ENCODE peak calls at places on chromosomes 1 and 21, in ten cellular contexts. One of them, this sample, is unnamed.

GRCh38 chr1:97581614-97582051 is 339.2 kb downstream of the DPYD start:
- DNase-seq in thyroid gland: no peak
- DNase-seq in endothelial cell of umbilical vein: no peak
- DNase-seq in lower leg skin: no peak
- DNase-seq in tibial nerve: no peak
- DNase-seq in ovary: no peak
- DNase-seq in stomach: no peak
- DNase-seq in IMR-90: peak; percentile 45
- DNase-seq in A549: no peak
- DNase-seq in HCT116: no peak
- DNase-seq in this sample: no peak

GRCh38 chr1:201561604-201562003 is 22.7 kb downstream of the NAV1 start:
- DNase-seq in thyroid gland: no peak
- DNase-seq in endothelial cell of umbilical vein: no peak
- DNase-seq in lower leg skin: no peak
- DNase-seq in tibial nerve: no peak
- DNase-seq in ovary: no peak
- DNase-seq in stomach: no peak
- DNase-seq in IMR-90: no peak
- DNase-seq in A549: no peak
- DNase-seq in HCT116: no peak
- DNase-seq in this sample: no peak

GRCh38 chr1:108708726-108709660 is 3.7 kb upstream of the FNDC7 start:
- DNase-seq in thyroid gland: peak; percentile 13
- DNase-seq in endothelial cell of umbilical vein: no peak
- DNase-seq in lower leg skin: no peak
- DNase-seq in tibial nerve: no peak
- DNase-seq in ovary: no peak
- DNase-seq in stomach: no peak
- DNase-seq in IMR-90: no peak
- DNase-seq in A549: peak; percentile 12
- DNase-seq in HCT116: no peak
- DNase-seq in this sample: no peak

GRCh38 chr1:70764747-70765146 is 282.9 kb downstream of the PTGER3 start:
- DNase-seq in thyroid gland: no peak
- DNase-seq in endothelial cell of umbilical vein: no peak
- DNase-seq in lower leg skin: no peak
- DNase-seq in tibial nerve: no peak
- DNase-seq in ovary: no peak
- DNase-seq in stomach: no peak
- DNase-seq in IMR-90: no peak
- DNase-seq in A549: no peak
- DNase-seq in HCT116: no peak
- DNase-seq in this sample: no peak

GRCh38 chr1:204493145-204493881 is 1.3 kb downstream of the PIK3C2B start:
- DNase-seq in thyroid gland: peak; percentile 68
- DNase-seq in endothelial cell of umbilical vein: no peak
- DNase-seq in lower leg skin: peak; percentile 85
- DNase-seq in tibial nerve: peak; percentile 46
- DNase-seq in ovary: peak; percentile 64
- DNase-seq in stomach: peak; percentile 91
- DNase-seq in IMR-90: peak; percentile 33
- DNase-seq in A549: peak; percentile 48
- DNase-seq in HCT116: no peak
- DNase-seq in this sample: no peak

GRCh38 chr1:50833216-50833615 is 126.9 kb downstream of the FAF1 start:
- DNase-seq in thyroid gland: no peak
- DNase-seq in endothelial cell of umbilical vein: no peak
- DNase-seq in lower leg skin: no peak
- DNase-seq in tibial nerve: no peak
- DNase-seq in ovary: no peak
- DNase-seq in stomach: no peak
- DNase-seq in IMR-90: no peak
- DNase-seq in A549: no peak
- DNase-seq in HCT116: no peak
- DNase-seq in this sample: no peak

GRCh38 chr1:172452536-172453159 is 8.8 kb upstream of the PIGC start:
- DNase-seq in thyroid gland: no peak
- DNase-seq in endothelial cell of umbilical vein: no peak
- DNase-seq in lower leg skin: no peak
- DNase-seq in tibial nerve: no peak
- DNase-seq in ovary: no peak
- DNase-seq in stomach: no peak
- DNase-seq in IMR-90: no peak
- DNase-seq in A549: no peak
- DNase-seq in HCT116: no peak
- DNase-seq in this sample: no peak

GRCh38 chr1:43930168-43930948 is 3.2 kb upstream of the ARTN start:
- DNase-seq in thyroid gland: no peak
- DNase-seq in endothelial cell of umbilical vein: no peak
- DNase-seq in lower leg skin: no peak
- DNase-seq in tibial nerve: no peak
- DNase-seq in ovary: no peak
- DNase-seq in stomach: no peak
- DNase-seq in IMR-90: no peak
- DNase-seq in A549: no peak
- DNase-seq in HCT116: peak; percentile 49
- DNase-seq in this sample: no peak

GRCh38 chr1:76202670-76203069 is 128.1 kb downstream of the ST6GALNAC3 start:
- DNase-seq in thyroid gland: no peak
- DNase-seq in endothelial cell of umbilical vein: no peak
- DNase-seq in lower leg skin: no peak
- DNase-seq in tibial nerve: no peak
- DNase-seq in ovary: no peak
- DNase-seq in stomach: no peak
- DNase-seq in IMR-90: no peak
- DNase-seq in A549: no peak
- DNase-seq in HCT116: no peak
- DNase-seq in this sample: no peak

GRCh38 chr1:164950453-164951052 is 391.6 kb downstream of the PBX1 start:
- DNase-seq in thyroid gland: no peak
- DNase-seq in endothelial cell of umbilical vein: no peak
- DNase-seq in lower leg skin: no peak
- DNase-seq in tibial nerve: no peak
- DNase-seq in ovary: no peak
- DNase-seq in stomach: no peak
- DNase-seq in IMR-90: no peak
- DNase-seq in A549: no peak
- DNase-seq in HCT116: no peak
- DNase-seq in this sample: no peak

GRCh38 chr1:203477748-203478147 is 2.1 kb downstream of the PRELP start:
- DNase-seq in thyroid gland: no peak
- DNase-seq in endothelial cell of umbilical vein: no peak
- DNase-seq in lower leg skin: no peak
- DNase-seq in tibial nerve: no peak
- DNase-seq in ovary: no peak
- DNase-seq in stomach: no peak
- DNase-seq in IMR-90: no peak
- DNase-seq in A549: no peak
- DNase-seq in HCT116: no peak
- DNase-seq in this sample: no peak

GRCh38 chr1:243814718-243815117 is 35.3 kb downstream of the AKT3 start:
- DNase-seq in thyroid gland: no peak
- DNase-seq in endothelial cell of umbilical vein: no peak
- DNase-seq in lower leg skin: no peak
- DNase-seq in tibial nerve: no peak
- DNase-seq in ovary: no peak
- DNase-seq in stomach: no peak
- DNase-seq in IMR-90: no peak
- DNase-seq in A549: no peak
- DNase-seq in HCT116: no peak
- DNase-seq in this sample: no peak

GRCh38 chr1:9121891-9122409 is 7.0 kb downstream of the GPR157 start:
- DNase-seq in thyroid gland: peak; percentile 38
- DNase-seq in endothelial cell of umbilical vein: no peak
- DNase-seq in lower leg skin: no peak
- DNase-seq in tibial nerve: no peak
- DNase-seq in ovary: no peak
- DNase-seq in stomach: no peak
- DNase-seq in IMR-90: no peak
- DNase-seq in A549: no peak
- DNase-seq in HCT116: no peak
- DNase-seq in this sample: no peak

GRCh38 chr1:67110352-67110751 is 24.4 kb downstream of the C1orf141 start:
- DNase-seq in thyroid gland: no peak
- DNase-seq in endothelial cell of umbilical vein: no peak
- DNase-seq in lower leg skin: no peak
- DNase-seq in tibial nerve: no peak
- DNase-seq in ovary: no peak
- DNase-seq in stomach: no peak
- DNase-seq in IMR-90: no peak
- DNase-seq in A549: no peak
- DNase-seq in HCT116: no peak
- DNase-seq in this sample: no peak

GRCh38 chr1:230068952-230069684 is 2.1 kb downstream of the GALNT2 start:
- DNase-seq in thyroid gland: peak; percentile 58
- DNase-seq in endothelial cell of umbilical vein: no peak
- DNase-seq in lower leg skin: no peak
- DNase-seq in tibial nerve: no peak
- DNase-seq in ovary: no peak
- DNase-seq in stomach: peak; percentile 43
- DNase-seq in IMR-90: no peak
- DNase-seq in A549: no peak
- DNase-seq in HCT116: no peak
- DNase-seq in this sample: no peak

GRCh38 chr1:183246436-183246835 is 60.4 kb downstream of the LAMC2 start:
- DNase-seq in thyroid gland: no peak
- DNase-seq in endothelial cell of umbilical vein: no peak
- DNase-seq in lower leg skin: no peak
- DNase-seq in tibial nerve: no peak
- DNase-seq in ovary: no peak
- DNase-seq in stomach: no peak
- DNase-seq in IMR-90: no peak
- DNase-seq in A549: no peak
- DNase-seq in HCT116: no peak
- DNase-seq in this sample: no peak

GRCh38 chr1:36822648-36823047 is 211.7 kb downstream of the GRIK3 start:
- DNase-seq in thyroid gland: no peak
- DNase-seq in endothelial cell of umbilical vein: no peak
- DNase-seq in lower leg skin: no peak
- DNase-seq in tibial nerve: no peak
- DNase-seq in ovary: no peak
- DNase-seq in stomach: no peak
- DNase-seq in IMR-90: no peak
- DNase-seq in A549: no peak
- DNase-seq in HCT116: no peak
- DNase-seq in this sample: no peak

GRCh38 chr1:162587347-162587746 is 25.8 kb downstream of the UAP1 start:
- DNase-seq in thyroid gland: peak; percentile 3
- DNase-seq in endothelial cell of umbilical vein: no peak
- DNase-seq in lower leg skin: no peak
- DNase-seq in tibial nerve: no peak
- DNase-seq in ovary: no peak
- DNase-seq in stomach: peak; percentile 64
- DNase-seq in IMR-90: no peak
- DNase-seq in A549: no peak
- DNase-seq in HCT116: no peak
- DNase-seq in this sample: no peak

GRCh38 chr21:45981641-45982255 is at the start of gene COL6A1:
- DNase-seq in thyroid gland: peak; percentile 64
- DNase-seq in endothelial cell of umbilical vein: peak; percentile 40
- DNase-seq in lower leg skin: peak; percentile 49
- DNase-seq in tibial nerve: peak; percentile 64
- DNase-seq in ovary: peak; percentile 84
- DNase-seq in stomach: peak; percentile 59
- DNase-seq in IMR-90: peak; percentile 66
- DNase-seq in A549: no peak
- DNase-seq in HCT116: no peak
- DNase-seq in this sample: peak; percentile 85
- TF ChIP-seq POLR2A in thyroid gland: peak; percentile 54
- TF ChIP-seq POLR2A in endothelial cell of umbilical vein: peak; percentile 20
- TF ChIP-seq POLR2A in lower leg skin: no peak
- TF ChIP-seq POLR2A in tibial nerve: peak; percentile 61
- TF ChIP-seq POLR2A in ovary: peak; percentile 66
- TF ChIP-seq POLR2A in stomach: no peak
- TF ChIP-seq POLR2A in IMR-90: peak; percentile 95
- TF ChIP-seq POLR2A in A549: peak; percentile 27
- TF ChIP-seq POLR2A in HCT116: peak; percentile 76
- TF ChIP-seq POLR2A in this sample: peak; percentile 97

DNA sequence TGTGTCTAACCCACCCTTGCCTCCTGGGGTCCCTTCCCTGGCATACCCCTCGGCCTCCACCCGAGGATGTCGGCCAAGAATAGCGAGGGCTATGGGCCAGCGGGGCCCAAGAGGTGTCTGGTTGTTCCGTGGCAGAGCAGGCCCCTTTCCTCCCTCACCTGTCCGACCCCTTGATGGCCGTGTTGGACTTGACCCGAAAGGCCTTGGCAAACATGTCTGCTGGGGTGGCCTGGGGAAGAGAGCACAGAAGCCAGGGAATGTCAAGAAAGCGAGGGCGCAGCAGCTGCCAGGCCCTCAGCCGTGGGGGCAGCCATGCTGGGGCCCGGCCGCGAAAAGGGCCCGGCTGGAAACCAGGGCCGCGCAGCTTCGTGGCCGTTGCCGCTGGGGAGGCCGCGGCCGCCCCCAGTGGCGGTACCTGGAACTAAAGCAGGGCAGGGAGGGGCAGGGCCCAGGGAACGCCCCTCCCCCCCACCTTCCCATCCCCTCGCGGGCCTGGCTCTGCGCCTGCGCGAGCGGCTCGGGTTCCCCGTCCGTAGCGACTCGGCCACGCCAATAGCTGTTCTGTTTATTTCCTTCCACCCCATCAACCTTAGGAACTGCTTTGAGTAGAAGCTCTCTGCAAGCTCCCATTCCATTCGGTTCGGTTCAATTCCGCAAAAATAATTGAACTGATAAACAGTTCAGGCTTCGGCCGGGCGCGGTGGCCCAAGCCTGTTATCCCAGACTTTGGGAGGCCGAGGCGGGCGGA is at the start of gene EIF2D:
- DNase-seq in thyroid gland: peak; percentile 94
- DNase-seq in endothelial cell of umbilical vein: peak; percentile 93
- DNase-seq in lower leg skin: peak; percentile 87
- DNase-seq in tibial nerve: peak; percentile 89
- DNase-seq in ovary: peak; percentile 97
- DNase-seq in stomach: peak; percentile 97
- DNase-seq in IMR-90: peak; percentile 87
- DNase-seq in A549: peak; percentile 99
- DNase-seq in HCT116: peak; percentile 79
- DNase-seq in this sample: peak; percentile 95
- TF ChIP-seq POLR2A in thyroid gland: peak; percentile 53
- TF ChIP-seq POLR2A in endothelial cell of umbilical vein: peak; percentile 96
- TF ChIP-seq POLR2A in lower leg skin: no peak
- TF ChIP-seq POLR2A in tibial nerve: peak; percentile 57
- TF ChIP-seq POLR2A in ovary: peak; percentile 53
- TF ChIP-seq POLR2A in stomach: no peak
- TF ChIP-seq POLR2A in IMR-90: peak; percentile 97
- TF ChIP-seq POLR2A in A549: peak; percentile 87
- TF ChIP-seq POLR2A in HCT116: peak; percentile 86
- TF ChIP-seq POLR2A in this sample: peak; percentile 90

GRCh38 chr1:52927219-52928082 is at the start of gene SCP2:
- DNase-seq in thyroid gland: peak; percentile 82
- DNase-seq in endothelial cell of umbilical vein: peak; percentile 68
- DNase-seq in lower leg skin: peak; percentile 69
- DNase-seq in tibial nerve: peak; percentile 72
- DNase-seq in ovary: peak; percentile 88
- DNase-seq in stomach: peak; percentile 88
- DNase-seq in IMR-90: peak; percentile 56
- DNase-seq in A549: peak; percentile 67
- DNase-seq in HCT116: peak; percentile 8
- DNase-seq in this sample: peak; percentile 86
- TF ChIP-seq POLR2A in thyroid gland: no peak
- TF ChIP-seq POLR2A in endothelial cell of umbilical vein: peak; percentile 78
- TF ChIP-seq POLR2A in lower leg skin: no peak
- TF ChIP-seq POLR2A in tibial nerve: peak; percentile 77
- TF ChIP-seq POLR2A in ovary: peak; percentile 63
- TF ChIP-seq POLR2A in stomach: no peak
- TF ChIP-seq POLR2A in IMR-90: no peak
- TF ChIP-seq POLR2A in A549: peak; percentile 42
- TF ChIP-seq POLR2A in HCT116: no peak
- TF ChIP-seq POLR2A in this sample: peak; percentile 86

GRCh38 chr1:19262047-19262446 is 10.4 kb downstream of the MRTO4 start:
- DNase-seq in thyroid gland: no peak
- DNase-seq in endothelial cell of umbilical vein: no peak
- DNase-seq in lower leg skin: no peak
- DNase-seq in tibial nerve: no peak
- DNase-seq in ovary: no peak
- DNase-seq in stomach: no peak
- DNase-seq in IMR-90: no peak
- DNase-seq in A549: no peak
- DNase-seq in HCT116: no peak
- DNase-seq in this sample: no peak
- TF ChIP-seq POLR2A in thyroid gland: no peak
- TF ChIP-seq POLR2A in endothelial cell of umbilical vein: no peak
- TF ChIP-seq POLR2A in lower leg skin: no peak
- TF ChIP-seq POLR2A in tibial nerve: no peak
- TF ChIP-seq POLR2A in ovary: no peak
- TF ChIP-seq POLR2A in stomach: no peak
- TF ChIP-seq POLR2A in IMR-90: no peak
- TF ChIP-seq POLR2A in A549: no peak
- TF ChIP-seq POLR2A in HCT116: no peak
- TF ChIP-seq POLR2A in this sample: no peak

This sample was measured in H54.